ENCODE peak calls at places on chromosomes 16 and 17, in four cellular contexts. F, O, K and Y are unnamed samples.

GRCh38 chr17:17413821-17414220 is 63.0 kb upstream of the MED9 start:
- DNase-seq in F (no peak), O (no peak), K (no peak), Y (no peak)

GRCh38 chr16:66007717-66008116 is 358.8 kb upstream of the CDH5 start:
- DNase-seq in F (peak; percentile 80), O (no peak), K (no peak), Y (no peak)

GRCh38 chr16:8795818-8796217 is 1.6 kb downstream of the TMEM186 start:
- DNase-seq in F (no peak), O (no peak), K (no peak), Y (no peak)

GRCh38 chr17:35423761-35424160 is 8.5 kb downstream of the SLFN12 start:
- DNase-seq in F (peak; percentile 27), O (no peak), K (no peak), Y (no peak)

GRCh38 chr17:27989046-27989445 is 53.4 kb upstream of the NLK start:
- DNase-seq in F (no peak), O (peak; percentile 42), K (no peak), Y (no peak)

GRCh38 chr16:69906838-69907301 is 44.3 kb upstream of the CLEC18A start:
- DNase-seq in F (peak; percentile 80), O (no peak), K (no peak), Y (no peak)

GRCh38 chr17:64355536-64356303 is 34.9 kb downstream of the PECAM1 start:
- DNase-seq in F (peak; percentile 66), O (peak; percentile 47), K (no peak), Y (no peak)

GRCh38 chr17:59311051-59311468 is 20.4 kb upstream of the YPEL2 start:
- DNase-seq in F (peak; percentile 69), O (peak; percentile 79), K (peak; percentile 71), Y (peak; percentile 79)

GRCh38 chr17:36534117-36534880 is at the start of gene MYO19:
- DNase-seq in F (peak; percentile 31), O (no peak), K (peak; percentile 85), Y (peak; percentile 66)

GRCh38 chr16:74603848-74604247 is 3.1 kb downstream of the GLG1 start:
- DNase-seq in F (peak; percentile 56), O (peak; percentile 49), K (no peak), Y (no peak)

DNA sequence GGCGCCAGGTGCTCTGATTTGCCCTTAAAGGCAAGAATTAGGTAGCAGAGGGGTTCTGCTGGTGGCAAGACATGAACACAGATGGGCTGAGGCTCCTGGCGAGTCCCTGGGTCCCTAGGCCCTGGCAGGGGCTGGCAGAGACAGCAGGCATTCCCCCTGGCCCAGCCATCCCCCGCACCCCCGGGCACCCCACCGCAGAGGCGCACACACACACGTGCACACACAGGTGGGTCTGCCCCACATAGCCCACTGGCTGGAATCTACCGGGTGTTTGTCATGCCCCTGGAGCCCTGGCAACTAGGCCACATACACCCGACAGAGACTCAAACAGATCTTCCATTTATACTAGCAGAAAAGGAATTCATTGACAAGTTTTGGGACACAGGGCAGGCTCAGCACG is 153.4 kb downstream of the C16orf78 start:
- DNase-seq in F (no peak), O (no peak), K (no peak), Y (no peak)
- H3K4me1 ChIP-seq in F (no peaks in the 10 kb centered on the region), O (no peaks in the 10 kb centered on the region), K (no peaks in the 10 kb centered on the region), Y (peaks cover 35% of the 10 kb centered on the region)

DNA sequence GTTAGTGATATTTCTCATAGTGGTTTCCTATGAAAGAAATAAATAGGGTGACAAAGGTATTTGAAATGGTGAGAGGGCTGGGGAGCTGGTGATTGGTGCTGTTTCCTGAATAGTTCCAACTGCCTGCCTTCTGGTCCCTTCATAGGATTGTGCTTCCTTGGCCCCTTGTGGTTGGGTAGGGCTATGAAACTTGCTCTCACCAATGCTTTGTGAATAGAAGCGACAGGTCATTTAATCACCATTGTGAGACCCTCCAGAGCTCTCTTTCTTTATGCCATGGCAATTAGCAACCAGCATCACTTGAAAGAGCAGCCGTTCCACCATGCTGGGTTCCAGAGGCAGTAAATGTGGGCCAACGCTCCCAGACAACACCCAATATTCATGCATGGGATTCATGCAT is 23.7 kb upstream of the WWOX start:
- DNase-seq in F (no peak), O (no peak), K (no peak), Y (no peak)
- TF ChIP-seq CTCF in F (no peak), O (no peak), K (no peak), Y (no peak)

DNA sequence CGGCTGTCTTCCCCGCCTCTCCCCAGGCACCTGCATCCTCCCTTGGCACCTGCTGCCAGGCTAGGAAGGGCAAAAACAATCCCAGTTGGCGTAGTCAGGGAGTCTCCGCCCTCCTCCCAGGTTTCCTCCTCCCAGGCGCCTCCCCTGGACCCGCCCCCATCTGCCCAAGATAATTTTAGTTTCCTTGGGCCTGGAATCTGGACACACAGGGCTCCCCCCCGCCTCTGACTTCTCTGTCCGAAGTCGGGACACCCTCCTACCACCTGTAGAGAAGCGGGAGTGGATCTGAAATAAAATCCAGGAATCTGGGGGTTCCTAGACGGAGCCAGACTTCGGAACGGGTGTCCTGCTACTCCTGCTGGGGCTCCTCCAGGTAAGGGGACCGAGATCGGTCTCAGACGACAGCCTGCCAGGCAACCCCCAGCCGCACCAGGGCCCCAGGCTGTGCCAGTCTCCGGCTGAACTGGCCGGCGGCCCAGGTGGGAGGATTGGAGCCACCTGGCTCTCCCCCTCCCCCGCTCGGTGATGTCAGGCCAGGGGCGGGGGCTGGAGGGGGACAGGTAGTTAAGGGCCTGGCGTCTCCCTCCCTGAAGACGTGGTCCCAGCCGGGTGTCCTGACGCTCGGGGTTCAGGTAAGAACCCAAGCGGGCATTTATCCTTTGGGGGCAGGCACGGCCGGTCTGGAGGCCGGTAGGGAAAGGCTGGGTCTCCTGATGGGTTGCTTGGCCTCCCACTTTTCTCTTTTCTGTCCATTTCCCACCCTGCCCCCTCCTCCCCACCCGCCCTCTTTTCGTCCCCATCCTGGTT is at the start of gene GRB7:
- DNase-seq in F (no peak), O (no peak), K (peak; percentile 70), Y (no peak)
- H3K4me2 ChIP-seq in F (peak within 1 kb of the TSS; percentile 51), O (no peak within 1 kb of the TSS), K (peak within 1 kb of the TSS; percentile 99), Y (peak within 1 kb of the TSS; percentile 34)

DNA sequence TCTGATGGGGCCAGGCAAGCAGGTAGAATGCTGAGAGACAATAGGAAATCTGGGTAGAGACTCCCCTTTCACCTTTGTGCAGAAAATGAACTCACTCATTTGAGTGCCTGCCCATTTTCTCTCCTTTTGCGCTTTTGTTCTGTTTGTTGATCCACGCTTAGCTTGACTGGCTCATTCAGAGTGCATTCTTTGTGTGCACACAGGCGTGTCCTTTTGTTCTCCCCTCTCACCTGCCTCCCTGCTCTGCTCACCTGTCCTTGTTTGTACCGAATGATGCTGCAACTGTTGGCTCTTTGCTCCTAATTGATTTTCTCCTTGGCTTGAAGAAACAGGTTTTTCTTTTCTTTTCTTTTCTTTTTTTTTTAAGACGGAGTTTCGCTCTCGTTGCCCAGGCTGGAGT is 15.8 kb downstream of the PGS1 start:
- DNase-seq in F (no peak), O (no peak), K (no peak), Y (no peak)
- H3K4me1 ChIP-seq in F (peaks cover 35% of the 10 kb centered on the region), O (peaks cover 38% of the 10 kb centered on the region), K (peaks cover 36% of the 10 kb centered on the region), Y (peaks cover under 1% of the 10 kb centered on the region)

DNA sequence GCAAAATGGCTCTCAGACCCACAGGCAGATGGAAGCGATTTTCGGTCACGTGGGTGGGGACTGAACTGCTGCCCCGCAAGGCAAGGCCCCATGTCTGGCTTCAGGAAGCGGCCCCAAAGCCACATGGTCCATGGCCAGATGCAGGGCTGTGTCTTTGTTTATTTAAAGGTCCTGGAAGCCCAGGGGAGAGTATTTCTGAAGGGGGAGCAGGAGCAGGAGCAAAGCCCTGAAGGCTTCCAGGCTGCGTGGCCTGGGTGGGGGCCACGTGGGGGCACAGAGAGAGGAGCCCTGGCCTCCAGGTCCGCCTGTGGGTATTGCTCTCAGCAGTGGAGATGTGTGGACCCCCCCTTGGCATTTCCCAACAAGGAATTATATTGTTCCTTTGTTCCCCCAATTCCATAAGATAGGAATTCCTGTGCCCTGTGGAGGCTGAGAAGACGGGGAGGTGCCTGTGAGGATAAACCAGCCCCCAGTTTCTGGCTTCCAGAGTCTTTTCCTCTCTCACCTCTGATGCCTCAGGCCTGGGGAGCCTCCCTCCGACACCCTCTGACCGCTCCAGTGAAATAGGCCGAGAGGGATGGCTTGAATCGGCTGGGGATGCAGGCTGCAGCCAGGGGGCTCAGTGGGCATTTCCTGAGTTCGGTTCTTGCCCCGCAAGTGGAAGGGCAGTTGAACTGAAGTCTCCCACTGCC is 339.2 kb downstream of the SEC14L1 start:
- DNase-seq in F (peak; percentile 56), O (no peak), K (no peak), Y (peak; percentile 54)
- TF ChIP-seq CTCF in F (no peak), O (no peak), K (no peak), Y (no peak)

DNA sequence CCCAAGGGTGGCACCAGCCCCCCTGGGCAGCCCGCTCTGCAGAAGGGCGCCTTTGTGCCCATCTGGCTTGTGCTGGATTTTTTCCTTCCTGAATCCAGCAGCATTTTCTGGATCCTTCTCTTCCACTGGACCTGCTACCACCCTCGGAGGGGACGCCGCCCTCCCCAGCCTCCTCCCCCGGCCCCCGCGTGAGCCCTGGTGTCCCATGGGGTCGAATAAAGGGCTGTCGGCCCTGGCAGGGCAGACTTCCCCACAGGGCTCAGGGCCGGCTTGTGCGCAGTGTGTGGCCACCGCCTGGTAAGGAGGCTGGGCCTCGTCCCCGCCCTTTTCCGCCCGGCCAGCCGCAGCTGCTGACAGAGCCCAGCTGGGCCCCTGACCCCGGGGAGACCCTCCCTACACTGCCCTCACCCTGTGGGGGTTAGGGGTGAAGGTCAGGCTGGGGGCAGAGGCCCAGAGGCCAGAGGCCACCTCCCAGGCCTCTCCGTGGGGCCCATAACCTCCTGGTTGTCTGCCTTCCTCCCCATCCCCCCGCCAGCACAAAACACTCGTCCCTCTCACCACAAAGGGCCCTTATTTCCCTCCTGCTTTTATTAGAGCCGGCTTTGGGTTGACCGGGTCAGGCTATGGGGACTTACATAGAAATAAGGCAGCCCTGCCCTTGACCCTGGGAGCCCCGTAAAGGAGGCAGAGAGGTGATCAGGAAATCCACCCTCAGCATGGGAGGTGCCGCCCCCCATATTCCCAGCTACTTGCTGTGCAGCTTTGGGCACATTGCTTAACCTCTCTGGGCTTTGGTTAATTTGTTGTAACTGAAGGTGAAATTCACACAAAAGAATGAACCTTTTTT is 179.3 kb upstream of the CIBAR2 start:
- DNase-seq in F (peak; percentile 64), O (peak; percentile 33), K (no peak), Y (no peak)
- H3K4me2 ChIP-seq in F (peak overlapping the region; percentile 5), O (no peak overlapping the region), K (no peak overlapping the region), Y (no peak overlapping the region)

GRCh38 chr16:85311741-85312140 is 199.5 kb upstream of the CIBAR2 start:
- DNase-seq in F (no peak), O (no peak), K (no peak), Y (no peak)
- H3K4me1 ChIP-seq in F (no peaks in the 10 kb centered on the region), O (peaks cover 15% of the 10 kb centered on the region), K (no peaks in the 10 kb centered on the region), Y (peaks cover 87% of the 10 kb centered on the region)